ENCODE peak calls at places on chromosomes 7 and 10, in five cellular contexts. I is SK-N-SH, H is OCI-LY7, U is PC-3, S is HCT116. T is an unnamed sample.

GRCh38 chr10:73734796-73735305 is 9.3 kb upstream of the SEC24C start:
- DNase-seq in S (no peak), H (no peak), I (no peak), U (no peak), T (no peak)

GRCh38 chr7:3404490-3404889 is 103.4 kb downstream of the SDK1 start:
- DNase-seq in I (peak; percentile 67), U (peak; percentile 74), H (no peak), S (no peak), T (no peak)

GRCh38 chr7:71096341-71096740 is 35.6 kb upstream of the GALNT17 start:
- DNase-seq in S (no peak), U (no peak), H (no peak), I (no peak), T (no peak)

GRCh38 chr10:26524161-26524831 is 86.2 kb downstream of the APBB1IP start:
- DNase-seq in S (no peak), H (no peak), I (no peak), U (no peak), T (peak; percentile 3)

GRCh38 chr10:109895095-109895818 is 28.1 kb downstream of the XPNPEP1 start:
- DNase-seq in S (no peak), U (no peak), H (no peak), I (no peak), T (peak; percentile 61)

GRCh38 chr7:130733866-130734524 is at the start of gene KLF14:
- DNase-seq in I (peak; percentile 88), U (no peak), H (no peak), S (peak; percentile 10), T (peak; percentile 66)

GRCh38 chr7:135260930-135261721 is 27.5 kb downstream of the STRA8 start:
- DNase-seq in U (no peak), I (peak; percentile 57), S (no peak), H (no peak), T (peak; percentile 16)

GRCh38 chr7:38211486-38211885 is 33.4 kb downstream of the STARD3NL start:
- DNase-seq in S (no peak), H (no peak), I (no peak), U (no peak), T (no peak)

GRCh38 chr7:4836206-4836661 is 25.6 kb downstream of the PAPOLB start:
- DNase-seq in I (no peak), U (no peak), H (no peak), S (no peak), T (no peak)

GRCh38 chr10:68756246-68756645 is 35.2 kb downstream of the CCAR1 start:
- DNase-seq in I (no peak), U (no peak), H (no peak), S (no peak), T (no peak)
- TF ChIP-seq EZH2phosphoT487 in I (no peak), U (no peak), H (no peak), S (no peak), T (no peak)

DNA sequence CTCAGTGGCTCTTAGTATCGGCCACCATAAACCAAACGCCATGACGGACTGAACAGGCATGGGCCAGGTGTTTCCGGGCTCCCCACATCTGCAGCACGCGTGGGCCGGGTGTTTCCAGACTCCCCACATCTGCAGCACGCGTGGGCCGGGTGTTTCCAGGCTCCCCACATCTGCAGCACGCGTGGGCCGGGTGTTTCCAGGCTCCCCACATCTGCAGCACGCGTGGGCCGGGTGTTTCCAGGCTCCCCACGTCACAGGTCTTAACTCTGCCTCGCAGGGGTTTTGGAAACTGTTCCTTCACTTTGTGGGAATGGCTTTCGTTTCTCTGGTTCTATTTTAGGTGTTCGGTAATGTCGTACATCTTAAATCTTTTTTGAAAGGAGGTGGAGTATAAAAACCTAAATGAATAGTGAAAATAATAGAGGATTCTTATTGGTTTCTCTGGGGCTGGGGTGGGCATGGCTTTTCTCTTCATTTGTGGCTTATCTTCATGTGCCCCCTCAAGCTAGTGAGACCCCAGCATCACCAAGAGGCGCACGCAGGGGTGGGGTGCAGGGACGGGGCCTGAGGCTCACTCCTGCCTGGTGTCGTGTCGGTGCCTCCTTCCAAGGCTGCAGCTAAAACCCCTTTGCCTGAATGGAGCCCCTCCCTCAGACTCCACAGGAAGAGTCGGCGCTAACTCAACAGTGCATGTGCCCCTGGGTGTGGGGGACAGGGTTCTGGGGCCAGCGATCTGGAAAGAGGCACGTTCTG is 126.3 kb downstream of the WDR37 start:
- DNase-seq in H (no peak), S (no peak), U (no peak), I (no peak), T (no peak)
- TF ChIP-seq EZH2phosphoT487 in H (no peak), S (no peak), U (no peak), I (no peak), T (no peak)

GRCh38 chr10:33289776-33290175 is 44.7 kb downstream of the NRP1 start:
- DNase-seq in U (no peak), I (no peak), S (no peak), H (no peak), T (no peak)
- TF ChIP-seq EZH2phosphoT487 in U (no peak), I (no peak), S (no peak), H (no peak), T (no peak)

GRCh38 chr7:139808846-139809442 is 20.1 kb upstream of the TBXAS1 start:
- DNase-seq in U (no peak), S (no peak), H (no peak), I (no peak), T (no peak)

GRCh38 chr7:139808401-139808800 is 20.7 kb upstream of the TBXAS1 start:
- DNase-seq in I (no peak), S (no peak), H (no peak), U (no peak), T (no peak)

GRCh38 chr7:139813141-139813540 is 15.9 kb upstream of the TBXAS1 start:
- DNase-seq in H (no peak), S (no peak), U (no peak), I (no peak), T (no peak)

GRCh38 chr7:139813689-139814088 is 15.4 kb upstream of the TBXAS1 start:
- DNase-seq in I (no peak), U (no peak), S (no peak), H (no peak), T (no peak)

GRCh38 chr7:139811106-139811505 is 18.0 kb upstream of the TBXAS1 start:
- DNase-seq in U (no peak), H (no peak), S (no peak), I (no peak), T (peak; percentile 64)
- TF ChIP-seq EZH2phosphoT487 in U (no peak), H (no peak), S (no peak), I (no peak), T (no peak)

GRCh38 chr10:127426746-127427145 is 122.4 kb upstream of the NPS start:
- DNase-seq in S (no peak), U (no peak), I (no peak), H (no peak), T (peak; percentile 12)

GRCh38 chr10:127428385-127428980 is 120.6 kb upstream of the NPS start:
- DNase-seq in I (no peak), U (no peak), S (no peak), H (no peak), T (no peak)

GRCh38 chr10:127429601-127430312 is 119.4 kb upstream of the NPS start:
- DNase-seq in I (no peak), H (no peak), U (no peak), S (no peak), T (no peak)

GRCh38 chr10:127424594-127425264 is 124.4 kb upstream of the NPS start:
- DNase-seq in I (peak; percentile 80), U (no peak), S (no peak), H (no peak), T (peak; percentile 51)

DNA sequence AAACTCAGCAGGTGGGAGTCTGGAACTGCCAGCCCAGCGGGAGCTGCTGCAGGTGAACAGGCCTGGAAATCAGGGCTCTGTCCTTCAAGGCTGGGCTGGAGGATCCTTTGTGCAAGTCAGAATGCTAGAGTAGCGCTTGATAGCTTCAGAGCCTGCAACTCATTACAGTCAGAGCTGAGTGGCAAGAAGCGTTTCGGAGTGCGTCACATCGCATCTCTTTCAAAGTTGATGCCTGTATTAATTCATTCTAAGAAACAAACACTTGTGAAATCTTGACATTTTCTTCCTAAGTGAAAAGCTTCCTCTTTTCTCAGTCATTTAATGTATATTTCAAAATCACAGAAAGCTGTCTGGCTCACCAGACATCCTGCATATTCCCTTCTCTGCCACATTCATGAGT is 121.2 kb upstream of the NPS start:
- DNase-seq in S (no peak), U (no peak), I (no peak), H (no peak), T (no peak)
- TF ChIP-seq EZH2phosphoT487 in S (no peak), U (no peak), I (no peak), H (no peak), T (no peak)

GRCh38 chr7:81079736-81080135 is 160.9 kb upstream of the SEMA3C start:
- DNase-seq in I (no peak), U (no peak), S (no peak), H (no peak), T (no peak)
- TF ChIP-seq EZH2phosphoT487 in I (no peak), U (no peak), S (no peak), H (no peak), T (no peak)

DNA sequence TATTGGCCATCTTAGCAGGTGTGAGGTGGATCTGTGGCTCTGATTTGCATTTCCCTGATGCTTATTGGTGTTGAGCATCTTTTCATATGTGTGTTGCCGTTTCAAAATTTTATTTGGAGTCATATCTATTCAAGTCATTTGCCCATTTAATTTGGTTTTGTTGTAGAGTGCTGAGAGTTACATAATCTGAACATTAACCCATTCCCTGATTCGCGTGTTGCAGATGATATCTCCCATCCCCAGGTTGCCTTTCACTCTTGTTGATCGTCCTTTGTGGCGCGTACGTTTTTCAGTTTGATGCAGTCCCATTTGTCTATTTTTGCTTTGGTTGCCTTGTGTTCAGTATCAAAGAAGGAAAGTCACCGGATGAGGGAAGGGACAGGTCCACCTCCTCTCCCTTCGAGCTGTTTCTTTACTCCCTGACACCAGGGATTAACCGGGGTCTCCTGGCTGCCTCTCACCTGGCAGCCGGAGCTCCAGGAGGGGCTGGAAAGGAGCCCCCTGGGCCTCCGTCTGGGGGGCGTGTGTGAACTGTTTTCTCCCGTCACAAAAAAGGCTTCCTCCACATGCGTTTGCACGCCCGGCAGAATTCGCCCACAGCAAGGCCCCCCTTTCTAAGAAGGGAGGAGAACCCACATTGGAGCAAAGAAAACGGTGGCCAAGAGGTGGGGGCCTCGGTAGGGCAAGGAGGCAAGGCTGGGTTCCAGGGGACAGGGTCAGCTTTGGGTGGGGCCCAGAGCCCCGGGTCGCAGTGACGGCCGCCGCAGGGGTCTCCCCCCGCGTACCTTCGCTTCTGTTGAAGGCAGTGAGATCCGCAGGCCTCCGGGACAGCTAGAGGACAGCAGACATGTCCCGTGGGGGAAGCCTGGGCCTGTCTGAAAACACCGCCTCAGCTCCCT is 8.3 kb downstream of the MNX1 start:
- DNase-seq in H (no peak), S (no peak), U (no peak), I (peak; percentile 51), T (no peak)
- TF ChIP-seq EZH2phosphoT487 in H (no peak), S (no peak), U (no peak), I (no peak), T (no peak)

T was measured in GM23248.